ENCODE peak calls at places on chromosome 18, in ten cellular contexts. J is NCI-H748 treated with DMSO at 0.1 percent for 48 hours; G is NAMALWA; E is mucosa of gallbladder; W is head of caudate nucleus; R is WERI-Rb-1; M is HTR-8/SVneo; K is progenitor cell of endocrine pancreas; D is NCI-H2029; T is stimulated activated CD4-positive, alpha-beta T cell treated with anti-CD3 and anti-CD28 coated beads, Interleukin-15, amount 100 ng/mL, for 24 hours. U is an unnamed sample.

GRCh38 chr18:10101293-10101701 is 187.5 kb downstream of the VAPA start:
- DNase-seq in J (no peak), G (no peak), E (no peak), W (no peak), R (no peak), M (no peak), K (no peak), D (no peak), T (no peak), U (no peak)

GRCh38 chr18:56861244-56861643 is 210.1 kb downstream of the WDR7 start:
- DNase-seq in J (peak; percentile 96), G (no peak), E (peak; percentile 44), W (no peak), R (no peak), M (no peak), K (no peak), D (no peak), T (no peak), U (no peak)

GRCh38 chr18:46275370-46275769 is 171.2 kb downstream of the HAUS1 start:
- DNase-seq in J (no peak), G (no peak), E (no peak), W (no peak), R (no peak), M (no peak), K (no peak), D (no peak), T (no peak), U (no peak)

GRCh38 chr18:13291299-13291698 is 72.7 kb downstream of the LDLRAD4 start:
- DNase-seq in J (no peak), G (no peak), E (no peak), W (no peak), R (no peak), M (no peak), K (no peak), D (no peak), T (no peak), U (no peak)

GRCh38 chr18:5238371-5238758 is 41.3 kb upstream of the AKAIN1 start:
- DNase-seq in J (no peak), G (peak; percentile 44), E (peak; percentile 74), W (peak; percentile 26), R (peak; percentile 28), M (no peak), K (peak; percentile 40), D (no peak), T (peak; percentile 56), U (peak; percentile 48)

GRCh38 chr18:3748081-3748480 is 298.1 kb downstream of the TGIF1 start:
- DNase-seq in J (no peak), G (no peak), E (no peak), W (no peak), R (no peak), M (no peak), K (no peak), D (no peak), T (no peak), U (no peak)

GRCh38 chr18:23265691-23266399 is 130.6 kb downstream of the CABLES1 start:
- DNase-seq in J (no peak), G (no peak), E (no peak), W (no peak), R (no peak), M (no peak), K (no peak), D (no peak), T (no peak), U (no peak)

GRCh38 chr18:8507361-8507760 is 101.9 kb upstream of the RAB12 start:
- DNase-seq in J (no peak), G (peak; percentile 37), E (no peak), W (no peak), R (peak; percentile 22), M (no peak), K (no peak), D (no peak), T (peak; percentile 3), U (no peak)

GRCh38 chr18:25503567-25504081 is 151.7 kb upstream of the ZNF521 start:
- DNase-seq in J (no peak), G (no peak), E (peak; percentile 57), W (peak; percentile 66), R (peak; percentile 21), M (peak; percentile 4), K (no peak), D (no peak), T (no peak), U (peak; percentile 73)

GRCh38 chr18:28115149-28115550 is 61.8 kb downstream of the CDH2 start:
- DNase-seq in J (no peak), G (no peak), E (no peak), W (no peak), R (no peak), M (peak; percentile 20), K (no peak), D (no peak), T (no peak), U (peak; percentile 29)

GRCh38 chr18:69865656-69866241 is 81.9 kb downstream of the CD226 start:
- DNase-seq in J (no peak), G (no peak), E (no peak), W (no peak), R (no peak), M (no peak), K (no peak), D (no peak), T (no peak), U (no peak)

GRCh38 chr18:28036481-28036880 is 140.4 kb downstream of the CDH2 start:
- DNase-seq in J (no peak), G (no peak), E (no peak), W (peak; percentile 9), R (no peak), M (no peak), K (no peak), D (no peak), T (no peak), U (no peak)

GRCh38 chr18:62346327-62347090 is 21.4 kb downstream of the TNFRSF11A start:
- DNase-seq in J (no peak), G (no peak), E (no peak), W (no peak), R (no peak), M (no peak), K (no peak), D (no peak), T (no peak), U (no peak)

GRCh38 chr18:63152791-63153190 is 166.8 kb downstream of the BCL2 start:
- DNase-seq in J (no peak), G (no peak), E (no peak), W (no peak), R (no peak), M (no peak), K (no peak), D (no peak), T (peak; percentile 59), U (no peak)